ENCODE peak calls at places on chromosomes 11 and 22, in eight cellular contexts. One of them, this sample, is unnamed.

GRCh38 chr11:64150481-64151239 is 15.3 kb downstream of the MACROD1 start:
- DNase-seq in foreskin keratinocyte: no peak
- DNase-seq in ovary: no peak
- DNase-seq in brain microvascular endothelial cell: no peak
- DNase-seq in fibroblast of mammary gland: no peak
- DNase-seq in osteocyte: no peak
- DNase-seq in A549: no peak
- DNase-seq in H9: no peak
- DNase-seq in this sample: no peak

GRCh38 chr11:36751251-36751839 is 153.3 kb upstream of the RAG2 start:
- DNase-seq in A549: no peak
- DNase-seq in fibroblast of mammary gland: no peak
- DNase-seq in brain microvascular endothelial cell: no peak
- DNase-seq in foreskin keratinocyte: no peak
- DNase-seq in H9: no peak
- DNase-seq in osteocyte: no peak
- DNase-seq in ovary: no peak
- DNase-seq in this sample: no peak

GRCh38 chr11:46696212-46696558 is 4.2 kb downstream of the ARHGAP1 start:
- DNase-seq in ovary: no peak
- DNase-seq in A549: no peak
- DNase-seq in fibroblast of mammary gland: no peak
- DNase-seq in H9: no peak
- DNase-seq in osteocyte: no peak
- DNase-seq in foreskin keratinocyte: no peak
- DNase-seq in brain microvascular endothelial cell: no peak
- DNase-seq in this sample: no peak

GRCh38 chr22:36936362-36937116 is 23.1 kb downstream of the CSF2RB start:
- DNase-seq in ovary: no peak
- DNase-seq in foreskin keratinocyte: no peak
- DNase-seq in A549: no peak
- DNase-seq in osteocyte: no peak
- DNase-seq in fibroblast of mammary gland: no peak
- DNase-seq in brain microvascular endothelial cell: no peak
- DNase-seq in H9: peak
- DNase-seq in this sample: no peak

GRCh38 chr11:7577883-7578242 is 64.1 kb downstream of the PPFIBP2 start:
- DNase-seq in foreskin keratinocyte: peak
- DNase-seq in ovary: no peak
- DNase-seq in brain microvascular endothelial cell: peak
- DNase-seq in A549: no peak
- DNase-seq in fibroblast of mammary gland: peak
- DNase-seq in H9: peak
- DNase-seq in osteocyte: no peak
- DNase-seq in this sample: peak

GRCh38 chr11:18650859-18651557 is 16.9 kb upstream of the SPTY2D1 start:
- DNase-seq in osteocyte: no peak
- DNase-seq in brain microvascular endothelial cell: peak
- DNase-seq in fibroblast of mammary gland: peak
- DNase-seq in foreskin keratinocyte: peak
- DNase-seq in ovary: no peak
- DNase-seq in H9: peak
- DNase-seq in A549: peak
- DNase-seq in this sample: peak

GRCh38 chr11:112321521-112322172 is 61.0 kb upstream of the PLET1 start:
- DNase-seq in osteocyte: no peak
- DNase-seq in brain microvascular endothelial cell: peak
- DNase-seq in foreskin keratinocyte: peak
- DNase-seq in H9: peak
- DNase-seq in A549: peak
- DNase-seq in fibroblast of mammary gland: peak
- DNase-seq in ovary: no peak
- DNase-seq in this sample: peak

GRCh38 chr11:117183724-117184349 is 5.3 kb downstream of the SIDT2 start:
- DNase-seq in H9: no peak
- DNase-seq in ovary: no peak
- DNase-seq in fibroblast of mammary gland: no peak
- DNase-seq in brain microvascular endothelial cell: no peak
- DNase-seq in osteocyte: no peak
- DNase-seq in foreskin keratinocyte: no peak
- DNase-seq in A549: no peak
- DNase-seq in this sample: no peak

GRCh38 chr11:68436985-68437926 is 23.3 kb upstream of the PPP6R3 start:
- DNase-seq in ovary: no peak
- DNase-seq in osteocyte: no peak
- DNase-seq in A549: peak
- DNase-seq in fibroblast of mammary gland: peak
- DNase-seq in H9: no peak
- DNase-seq in brain microvascular endothelial cell: peak
- DNase-seq in foreskin keratinocyte: peak
- DNase-seq in this sample: peak

GRCh38 chr22:44684506-44685383 is 17.3 kb upstream of the PRR5 start:
- DNase-seq in brain microvascular endothelial cell: peak
- DNase-seq in foreskin keratinocyte: peak
- DNase-seq in A549: peak
- DNase-seq in fibroblast of mammary gland: peak
- DNase-seq in ovary: peak
- DNase-seq in osteocyte: peak
- DNase-seq in H9: peak
- DNase-seq in this sample: peak

GRCh38 chr11:47914743-47915142 is 65.6 kb upstream of the PTPRJ start:
- DNase-seq in brain microvascular endothelial cell: no peak
- DNase-seq in fibroblast of mammary gland: no peak
- DNase-seq in H9: no peak
- DNase-seq in A549: no peak
- DNase-seq in osteocyte: no peak
- DNase-seq in ovary: no peak
- DNase-seq in foreskin keratinocyte: no peak
- DNase-seq in this sample: no peak

GRCh38 chr11:13924801-13925327 is 37.7 kb upstream of the SPON1 start:
- DNase-seq in ovary: no peak
- DNase-seq in brain microvascular endothelial cell: no peak
- DNase-seq in H9: no peak
- DNase-seq in A549: no peak
- DNase-seq in osteocyte: no peak
- DNase-seq in foreskin keratinocyte: no peak
- DNase-seq in fibroblast of mammary gland: no peak
- DNase-seq in this sample: no peak

GRCh38 chr11:66847461-66848232 is 4.4 kb downstream of the RCE1 start:
- DNase-seq in foreskin keratinocyte: no peak
- DNase-seq in osteocyte: peak
- DNase-seq in fibroblast of mammary gland: no peak
- DNase-seq in brain microvascular endothelial cell: no peak
- DNase-seq in H9: no peak
- DNase-seq in A549: no peak
- DNase-seq in ovary: no peak
- DNase-seq in this sample: no peak

GRCh38 chr22:32904044-32904443 is 102.5 kb downstream of the TIMP3 start:
- DNase-seq in ovary: no peak
- DNase-seq in A549: peak
- DNase-seq in H9: peak
- DNase-seq in foreskin keratinocyte: peak
- DNase-seq in brain microvascular endothelial cell: peak
- DNase-seq in fibroblast of mammary gland: peak
- DNase-seq in osteocyte: no peak
- DNase-seq in this sample: no peak

GRCh38 chr22:32905400-32905799 is 103.9 kb downstream of the TIMP3 start:
- DNase-seq in foreskin keratinocyte: no peak
- DNase-seq in brain microvascular endothelial cell: no peak
- DNase-seq in ovary: no peak
- DNase-seq in fibroblast of mammary gland: no peak
- DNase-seq in A549: no peak
- DNase-seq in osteocyte: no peak
- DNase-seq in H9: no peak
- DNase-seq in this sample: no peak

GRCh38 chr22:32900856-32901255 is 99.4 kb downstream of the TIMP3 start:
- DNase-seq in ovary: no peak
- DNase-seq in brain microvascular endothelial cell: no peak
- DNase-seq in foreskin keratinocyte: peak
- DNase-seq in fibroblast of mammary gland: no peak
- DNase-seq in A549: no peak
- DNase-seq in H9: no peak
- DNase-seq in osteocyte: no peak
- DNase-seq in this sample: no peak

GRCh38 chr22:32897400-32897799 is 95.9 kb downstream of the TIMP3 start:
- DNase-seq in fibroblast of mammary gland: peak
- DNase-seq in A549: no peak
- DNase-seq in H9: no peak
- DNase-seq in ovary: no peak
- DNase-seq in foreskin keratinocyte: peak
- DNase-seq in brain microvascular endothelial cell: peak
- DNase-seq in osteocyte: no peak
- DNase-seq in this sample: no peak

DNA sequence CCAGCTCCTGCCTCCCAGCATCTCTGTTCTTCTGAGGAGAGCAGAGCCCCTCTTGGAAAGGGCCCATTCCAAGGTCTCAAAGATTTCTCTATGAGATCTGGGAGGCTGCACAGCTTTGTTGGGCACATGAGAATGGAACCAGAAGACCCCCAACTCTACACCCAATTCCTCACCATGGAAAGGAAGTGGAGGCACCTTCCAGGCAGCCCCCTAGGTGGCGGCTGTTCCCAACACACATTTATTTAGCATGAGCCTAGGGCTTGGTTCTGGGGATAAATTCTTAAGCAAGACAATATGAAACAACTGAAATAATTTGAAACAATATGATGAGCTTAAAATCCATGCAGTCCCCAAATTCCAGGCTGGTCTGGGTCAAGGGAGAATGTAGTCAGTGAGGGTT is 100.4 kb downstream of the TIMP3 start:
- DNase-seq in H9: no peak
- DNase-seq in brain microvascular endothelial cell: no peak
- DNase-seq in foreskin keratinocyte: no peak
- DNase-seq in fibroblast of mammary gland: no peak
- DNase-seq in A549: no peak
- DNase-seq in ovary: no peak
- DNase-seq in osteocyte: no peak
- DNase-seq in this sample: no peak
- TF ChIP-seq CTCF in H9: peak
- TF ChIP-seq CTCF in brain microvascular endothelial cell: no peak
- TF ChIP-seq CTCF in foreskin keratinocyte: peak
- TF ChIP-seq CTCF in fibroblast of mammary gland: no peak
- TF ChIP-seq CTCF in A549: no peak
- TF ChIP-seq CTCF in ovary: no peak
- TF ChIP-seq CTCF in osteocyte: no peak
- TF ChIP-seq CTCF in this sample: no peak

GRCh38 chr11:94773842-94774241 is 5.7 kb downstream of the AMOTL1 start:
- DNase-seq in osteocyte: no peak
- DNase-seq in H9: no peak
- DNase-seq in A549: no peak
- DNase-seq in brain microvascular endothelial cell: no peak
- DNase-seq in foreskin keratinocyte: no peak
- DNase-seq in fibroblast of mammary gland: no peak
- DNase-seq in ovary: no peak
- DNase-seq in this sample: no peak
- TF ChIP-seq CTCF in osteocyte: no peak
- TF ChIP-seq CTCF in H9: no peak
- TF ChIP-seq CTCF in A549: no peak
- TF ChIP-seq CTCF in brain microvascular endothelial cell: no peak
- TF ChIP-seq CTCF in foreskin keratinocyte: no peak
- TF ChIP-seq CTCF in fibroblast of mammary gland: no peak
- TF ChIP-seq CTCF in ovary: no peak
- TF ChIP-seq CTCF in this sample: no peak

GRCh38 chr22:21711851-21712250 is 23.7 kb downstream of the YPEL1 start:
- DNase-seq in osteocyte: no peak
- DNase-seq in fibroblast of mammary gland: no peak
- DNase-seq in brain microvascular endothelial cell: no peak
- DNase-seq in A549: no peak
- DNase-seq in foreskin keratinocyte: no peak
- DNase-seq in H9: no peak
- DNase-seq in ovary: no peak
- DNase-seq in this sample: no peak

GRCh38 chr22:21713428-21714058 is 22.1 kb downstream of the YPEL1 start:
- DNase-seq in ovary: no peak
- DNase-seq in osteocyte: no peak
- DNase-seq in H9: no peak
- DNase-seq in foreskin keratinocyte: no peak
- DNase-seq in fibroblast of mammary gland: no peak
- DNase-seq in A549: no peak
- DNase-seq in brain microvascular endothelial cell: no peak
- DNase-seq in this sample: peak

GRCh38 chr22:21714784-21715183 is 20.8 kb downstream of the YPEL1 start:
- DNase-seq in H9: no peak
- DNase-seq in fibroblast of mammary gland: no peak
- DNase-seq in brain microvascular endothelial cell: peak
- DNase-seq in foreskin keratinocyte: peak
- DNase-seq in A549: no peak
- DNase-seq in osteocyte: no peak
- DNase-seq in ovary: no peak
- DNase-seq in this sample: no peak

GRCh38 chr22:21714059-21714770 is 21.4 kb downstream of the YPEL1 start:
- DNase-seq in foreskin keratinocyte: no peak
- DNase-seq in A549: no peak
- DNase-seq in H9: no peak
- DNase-seq in osteocyte: no peak
- DNase-seq in brain microvascular endothelial cell: no peak
- DNase-seq in ovary: no peak
- DNase-seq in fibroblast of mammary gland: no peak
- DNase-seq in this sample: no peak

GRCh38 chr22:21712751-21713427 is 22.7 kb downstream of the YPEL1 start:
- DNase-seq in ovary: peak
- DNase-seq in foreskin keratinocyte: peak
- DNase-seq in A549: peak
- DNase-seq in fibroblast of mammary gland: peak
- DNase-seq in brain microvascular endothelial cell: peak
- DNase-seq in osteocyte: no peak
- DNase-seq in H9: peak
- DNase-seq in this sample: peak
- TF ChIP-seq CTCF in ovary: peak
- TF ChIP-seq CTCF in foreskin keratinocyte: peak
- TF ChIP-seq CTCF in A549: peak
- TF ChIP-seq CTCF in fibroblast of mammary gland: peak
- TF ChIP-seq CTCF in brain microvascular endothelial cell: peak
- TF ChIP-seq CTCF in osteocyte: peak
- TF ChIP-seq CTCF in H9: peak
- TF ChIP-seq CTCF in this sample: peak

GRCh38 chr11:101885631-101886030 is 29.2 kb upstream of the CEP126 start:
- DNase-seq in H9: no peak
- DNase-seq in ovary: no peak
- DNase-seq in A549: no peak
- DNase-seq in osteocyte: no peak
- DNase-seq in fibroblast of mammary gland: no peak
- DNase-seq in brain microvascular endothelial cell: no peak
- DNase-seq in foreskin keratinocyte: no peak
- DNase-seq in this sample: no peak

GRCh38 chr11:101881586-101881985 is 33.2 kb upstream of the CEP126 start:
- DNase-seq in brain microvascular endothelial cell: no peak
- DNase-seq in foreskin keratinocyte: no peak
- DNase-seq in A549: no peak
- DNase-seq in H9: no peak
- DNase-seq in osteocyte: no peak
- DNase-seq in fibroblast of mammary gland: peak
- DNase-seq in ovary: no peak
- DNase-seq in this sample: peak

DNA sequence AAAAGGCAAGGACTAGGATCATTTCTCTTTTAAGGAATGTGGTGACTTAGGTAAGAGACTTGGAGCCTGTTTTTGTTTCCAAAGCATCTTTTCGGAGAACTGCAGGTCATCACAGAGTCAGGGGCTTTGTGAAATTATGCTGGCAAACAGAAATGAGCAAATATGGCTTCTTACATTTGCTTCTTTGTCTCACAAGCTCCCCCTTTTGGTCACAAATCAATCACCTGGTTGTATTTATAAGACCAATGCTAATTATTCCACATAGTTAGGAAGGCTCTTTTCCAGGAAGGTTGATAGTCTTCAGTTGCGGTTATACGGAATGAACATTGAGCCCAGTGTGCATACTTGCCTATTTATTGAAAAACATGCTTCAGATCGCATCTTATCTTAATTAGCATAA is 34.6 kb upstream of the CEP126 start:
- DNase-seq in osteocyte: no peak
- DNase-seq in H9: no peak
- DNase-seq in brain microvascular endothelial cell: peak
- DNase-seq in A549: peak
- DNase-seq in ovary: no peak
- DNase-seq in fibroblast of mammary gland: peak
- DNase-seq in foreskin keratinocyte: peak
- DNase-seq in this sample: peak
- TF ChIP-seq CTCF in osteocyte: peak
- TF ChIP-seq CTCF in H9: peak
- TF ChIP-seq CTCF in brain microvascular endothelial cell: peak
- TF ChIP-seq CTCF in A549: peak
- TF ChIP-seq CTCF in ovary: no peak
- TF ChIP-seq CTCF in fibroblast of mammary gland: peak
- TF ChIP-seq CTCF in foreskin keratinocyte: peak
- TF ChIP-seq CTCF in this sample: peak

This sample was measured in foreskin fibroblast.